ENCODE peak calls at places on chromosomes 1 and 21, in four cellular contexts. U is neural progenitor cell, K is HepG2, P is colonic mucosa. E is an unnamed sample.

GRCh38 chr1:209080170-209080781 is 503.2 kb upstream of the CAMK1G start:
- DNase-seq in P (no peak), U (no peak), K (no peak), E (no peak)

GRCh38 chr1:89843279-89844121 is 22.7 kb downstream of the LRRC8D start:
- DNase-seq in P (peak), K (no peak), U (peak), E (peak)

GRCh38 chr21:38798081-38798480 is 7.6 kb upstream of the ETS2 start:
- DNase-seq in K (no peak), P (no peak), U (no peak), E (no peak)

GRCh38 chr1:78095618-78096416 is 50.1 kb downstream of the GIPC2 start:
- DNase-seq in K (no peak), P (no peak), U (no peak), E (no peak)

GRCh38 chr1:94808682-94809081 is 11.5 kb upstream of the SLC44A3 start:
- DNase-seq in K (no peak), U (no peak), P (no peak), E (no peak)

GRCh38 chr1:241533375-241534115 is 1.4 kb downstream of the KMO start:
- DNase-seq in P (no peak), K (no peak), U (no peak), E (no peak)

GRCh38 chr1:203145321-203146041 is 18.0 kb downstream of the ADORA1 start:
- DNase-seq in U (no peak), P (no peak), K (no peak), E (no peak)

GRCh38 chr1:211133393-211133840 is 531 bp downstream of the KCNH1 start:
- DNase-seq in K (no peak), P (no peak), U (peak), E (peak)

GRCh38 chr1:103525114-103525606 is 339 bp upstream of the RNPC3 start:
- DNase-seq in U (peak), K (peak), P (no peak), E (peak)

GRCh38 chr1:223234164-223234501 is 91.1 kb upstream of the TLR5 start:
- DNase-seq in P (no peak), K (no peak), U (no peak), E (no peak)

GRCh38 chr1:81660286-81660685 is 140.4 kb upstream of the ADGRL2 start:
- DNase-seq in U (no peak), P (no peak), K (no peak), E (no peak)

GRCh38 chr1:48674641-48675040 is 102.0 kb downstream of the BEND5 start:
- DNase-seq in U (no peak), K (no peak), P (no peak), E (no peak)

GRCh38 chr1:17909634-17910033 is 154.5 kb downstream of the ACTL8 start:
- DNase-seq in K (no peak), U (peak), P (no peak), E (peak)

GRCh38 chr1:169925505-169926482 is 32.1 kb upstream of the SCYL3 start:
- DNase-seq in K (no peak), P (no peak), U (peak), E (no peak)

GRCh38 chr1:67696708-67697107 is 11.7 kb downstream of the GADD45A start:
- DNase-seq in K (no peak), P (no peak), U (no peak), E (no peak)

GRCh38 chr1:178143730-178144343 is 49.9 kb downstream of the RASAL2 start:
- DNase-seq in K (no peak), P (no peak), U (no peak), E (no peak)

GRCh38 chr1:22332795-22333499 is 118.7 kb upstream of the ZBTB40 start:
- DNase-seq in K (no peak), P (no peak), U (no peak), E (no peak)

GRCh38 chr1:246681822-246682221 is 42.4 kb upstream of the SCCPDH start:
- DNase-seq in K (no peak), P (no peak), U (no peak), E (no peak)

GRCh38 chr1:185499986-185500626 is 183.1 kb upstream of the IVNS1ABP start:
- DNase-seq in K (no peak), P (no peak), U (no peak), E (no peak)

GRCh38 chr1:150474869-150475268 is 12.3 kb upstream of the TARS2 start:
- DNase-seq in P (no peak), U (no peak), K (no peak), E (no peak)

GRCh38 chr1:224641030-224641429 is 24.9 kb downstream of the CNIH3 start:
- DNase-seq in U (peak), P (no peak), K (peak), E (peak)

GRCh38 chr1:182671779-182672486 is 12.5 kb downstream of the RGS8 start:
- DNase-seq in K (no peak), U (peak), P (no peak), E (peak)

GRCh38 chr1:231778009-231778719 is 151.6 kb downstream of the DISC1 start:
- DNase-seq in U (no peak), K (no peak), P (peak), E (no peak)

GRCh38 chr1:21160263-21160662 is 16.4 kb downstream of the EIF4G3 start:
- DNase-seq in K (no peak), P (no peak), U (no peak), E (no peak)

GRCh38 chr1:111480682-111481081 is 6.9 kb downstream of the C1orf162 start:
- DNase-seq in K (no peak), U (no peak), P (no peak), E (no peak)

GRCh38 chr1:212962509-212962908 is 12.2 kb downstream of the VASH2 start:
- DNase-seq in K (no peak), U (no peak), P (no peak), E (no peak)

GRCh38 chr21:42833859-42834729 is 45.2 kb downstream of the WDR4 start:
- DNase-seq in P (peak), U (no peak), K (no peak), E (peak)

GRCh38 chr21:27206368-27206982 is 239.6 kb upstream of the ADAMTS5 start:
- DNase-seq in K (no peak), P (no peak), U (peak), E (peak)

GRCh38 chr1:70963374-70963773 is 84.2 kb downstream of the PTGER3 start:
- DNase-seq in K (no peak), U (no peak), P (no peak), E (peak)

GRCh38 chr1:15620155-15620545 is 2.9 kb downstream of the DDI2 start:
- DNase-seq in P (no peak), K (no peak), U (no peak), E (no peak)

GRCh38 chr1:60527567-60527966 is 454.0 kb upstream of the C1orf87 start:
- DNase-seq in K (no peak), U (no peak), P (no peak), E (no peak)

GRCh38 chr1:83828456-83828855 is 170.5 kb downstream of the TTLL7 start:
- DNase-seq in U (no peak), P (no peak), K (no peak), E (no peak)

GRCh38 chr1:244074559-244075171 is 23.6 kb downstream of the ZBTB18 start:
- DNase-seq in P (peak), K (no peak), U (no peak), E (peak)

GRCh38 chr21:43318841-43319781 is 107.8 kb downstream of the SIK1 start:
- DNase-seq in P (no peak), K (no peak), U (no peak), E (no peak)

GRCh38 chr1:82492168-82492567 is 691.4 kb downstream of the ADGRL2 start:
- DNase-seq in U (no peak), P (no peak), K (no peak), E (no peak)

GRCh38 chr1:205907794-205908193 is 35.5 kb downstream of the SLC26A9 start:
- DNase-seq in K (no peak), P (no peak), U (peak), E (peak)

GRCh38 chr1:8078176-8078671 is 52.1 kb upstream of the ERRFI1 start:
- DNase-seq in U (no peak), K (peak), P (no peak), E (peak)

GRCh38 chr1:8075511-8076051 is 49.5 kb upstream of the ERRFI1 start:
- DNase-seq in U (no peak), K (no peak), P (no peak), E (no peak)

GRCh38 chr1:8077120-8077573 is 51.0 kb upstream of the ERRFI1 start:
- DNase-seq in K (peak), U (peak), P (peak), E (peak)

GRCh38 chr1:8076171-8076570 is 50.1 kb upstream of the ERRFI1 start:
- DNase-seq in P (no peak), U (no peak), K (no peak), E (no peak)

GRCh38 chr1:8077602-8078001 is 51.5 kb upstream of the ERRFI1 start:
- DNase-seq in P (peak), K (no peak), U (no peak), E (no peak)
- H3K4me3 ChIP-seq in P (no peak), K (peak), U (no peak), E (no peak)

DNA sequence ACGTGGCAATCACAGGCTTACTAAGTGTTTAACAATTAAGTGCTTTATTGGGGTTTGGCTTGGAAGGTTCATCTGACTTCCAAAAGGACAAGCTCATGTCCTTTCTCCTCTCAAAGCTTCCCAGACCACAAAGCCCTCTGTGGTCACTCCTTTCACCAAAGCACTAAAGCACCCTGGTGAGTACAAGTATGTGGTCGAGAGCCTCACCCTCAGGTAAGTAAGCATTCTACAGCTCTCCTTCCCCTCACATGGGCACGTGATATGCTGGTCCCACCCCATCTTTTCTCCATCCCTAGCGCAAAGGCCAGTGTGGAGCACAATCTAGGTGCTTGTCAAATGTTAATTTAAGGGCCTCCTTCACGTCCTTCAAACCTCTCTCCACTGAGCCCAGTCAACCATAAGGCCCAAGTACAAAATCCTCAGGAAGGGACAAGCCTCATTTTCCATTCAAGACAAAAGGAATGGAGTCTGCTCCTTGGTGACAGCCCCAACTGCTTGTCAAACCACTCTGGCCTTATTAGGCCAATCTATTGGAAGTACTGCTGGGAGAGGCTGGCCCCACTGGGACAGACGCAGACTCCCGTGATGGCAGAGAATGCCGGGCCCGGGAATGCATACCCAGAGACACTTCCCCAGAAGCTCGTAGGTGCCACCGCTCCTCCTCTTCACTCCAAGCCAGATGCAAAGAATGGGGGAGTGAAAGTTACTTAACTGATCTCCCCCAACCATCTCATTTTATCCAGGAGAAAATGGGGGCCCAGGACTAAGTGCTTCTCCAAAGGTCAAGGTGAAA is 7.8 kb downstream of the STMN1 start:
- DNase-seq in K (no peak), P (no peak), U (no peak), E (no peak)
- H3K9ac ChIP-seq in K (no peak), P (no peak), U (no peak), E (no peak)

GRCh38 chr1:24285231-24285630 is 33.9 kb upstream of the GRHL3 start:
- DNase-seq in K (no peak), P (no peak), U (no peak), E (no peak)

GRCh38 chr1:24283326-24284155 is 35.6 kb upstream of the GRHL3 start:
- DNase-seq in U (no peak), P (peak), K (no peak), E (no peak)

GRCh38 chr1:24288479-24288878 is 30.7 kb upstream of the GRHL3 start:
- DNase-seq in U (no peak), K (no peak), P (no peak), E (no peak)

GRCh38 chr1:24284156-24284471 is 35.0 kb upstream of the GRHL3 start:
- DNase-seq in P (no peak), U (no peak), K (no peak), E (no peak)

DNA sequence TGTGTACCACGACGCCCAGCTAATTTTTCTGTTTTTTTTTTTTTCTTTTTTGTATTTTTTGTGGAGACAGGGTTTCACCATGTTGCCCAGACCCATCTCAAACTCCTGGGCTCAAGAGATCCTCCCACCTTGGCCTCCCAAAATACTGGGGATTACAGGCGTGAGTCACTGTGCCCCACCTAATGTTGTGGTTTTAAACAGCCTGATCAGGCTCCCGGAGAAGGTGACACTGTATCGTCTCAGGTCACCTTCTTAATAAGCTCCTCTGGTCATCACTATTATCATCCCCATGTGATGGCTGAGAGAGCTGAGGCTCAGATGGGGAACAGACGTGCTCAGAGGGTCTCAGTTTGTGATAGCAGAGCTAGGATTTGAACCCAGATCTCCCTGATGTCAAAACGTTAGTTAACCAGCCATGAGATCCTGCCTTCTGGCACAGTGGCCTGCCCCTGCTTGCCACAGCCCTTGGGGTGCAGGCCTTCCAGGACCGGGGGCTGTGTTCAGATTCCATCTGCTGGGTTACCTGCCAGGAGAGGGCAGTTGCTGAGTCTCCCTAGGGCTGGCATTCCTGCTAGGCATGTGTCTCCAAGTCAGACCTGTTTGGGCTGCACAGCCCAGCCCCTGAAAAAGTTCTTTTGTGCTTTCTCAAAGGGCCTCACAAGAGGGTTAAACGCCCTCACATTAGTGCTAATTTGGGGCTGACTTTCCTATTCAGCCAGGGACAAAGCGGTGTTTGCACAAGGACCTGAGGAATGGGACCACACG is 32.7 kb upstream of the GRHL3 start:
- DNase-seq in K (no peak), P (no peak), U (peak), E (peak)
- TF ChIP-seq CTCF in K (no peak), P (no peak), U (peak), E (no peak)

GRCh38 chr1:214325401-214325800 is 44.4 kb downstream of the SMYD2 start:
- DNase-seq in U (no peak), K (no peak), P (no peak), E (peak)

GRCh38 chr1:214319930-214320329 is 39.0 kb downstream of the SMYD2 start:
- DNase-seq in U (no peak), K (no peak), P (no peak), E (no peak)

GRCh38 chr1:214318356-214318755 is 37.4 kb downstream of the SMYD2 start:
- DNase-seq in P (no peak), K (no peak), U (no peak), E (peak)

GRCh38 chr1:214318956-214319355 is 38.0 kb downstream of the SMYD2 start:
- DNase-seq in U (no peak), P (no peak), K (peak), E (no peak)

GRCh38 chr1:214321686-214322453 is 40.9 kb downstream of the SMYD2 start:
- DNase-seq in P (no peak), K (no peak), U (no peak), E (peak)
- H3K4me3 ChIP-seq in P (no peak), K (no peak), U (no peak), E (no peak)

GRCh38 chr1:12279728-12280469 is 50.1 kb downstream of the VPS13D start:
- DNase-seq in K (no peak), P (no peak), U (no peak), E (no peak)
- H3K9ac ChIP-seq in K (no peak), P (no peak), U (no peak), E (no peak)

DNA sequence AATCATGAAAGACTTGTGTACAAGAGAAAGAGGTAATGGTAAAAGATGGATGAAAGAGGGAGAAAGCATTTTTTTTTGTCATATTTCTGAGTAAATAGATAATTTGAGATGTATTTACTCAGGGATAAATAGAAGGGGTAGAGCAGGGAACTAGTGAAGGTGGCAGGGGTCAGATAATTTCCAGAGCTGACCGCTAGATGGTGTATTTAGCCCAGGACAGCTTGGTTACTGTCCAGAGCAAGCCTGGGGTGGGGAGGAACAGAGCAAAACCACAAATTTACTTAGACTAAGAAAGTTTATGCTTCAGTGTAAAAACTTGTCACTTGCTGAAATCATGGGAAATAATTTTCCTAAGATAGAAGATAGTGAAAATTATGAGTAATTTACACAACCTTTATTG is 91.5 kb downstream of the XCL2 start:
- DNase-seq in K (no peak), P (no peak), U (no peak), E (peak)
- TF ChIP-seq CTCF in K (no peak), P (no peak), U (peak), E (peak)

DNA sequence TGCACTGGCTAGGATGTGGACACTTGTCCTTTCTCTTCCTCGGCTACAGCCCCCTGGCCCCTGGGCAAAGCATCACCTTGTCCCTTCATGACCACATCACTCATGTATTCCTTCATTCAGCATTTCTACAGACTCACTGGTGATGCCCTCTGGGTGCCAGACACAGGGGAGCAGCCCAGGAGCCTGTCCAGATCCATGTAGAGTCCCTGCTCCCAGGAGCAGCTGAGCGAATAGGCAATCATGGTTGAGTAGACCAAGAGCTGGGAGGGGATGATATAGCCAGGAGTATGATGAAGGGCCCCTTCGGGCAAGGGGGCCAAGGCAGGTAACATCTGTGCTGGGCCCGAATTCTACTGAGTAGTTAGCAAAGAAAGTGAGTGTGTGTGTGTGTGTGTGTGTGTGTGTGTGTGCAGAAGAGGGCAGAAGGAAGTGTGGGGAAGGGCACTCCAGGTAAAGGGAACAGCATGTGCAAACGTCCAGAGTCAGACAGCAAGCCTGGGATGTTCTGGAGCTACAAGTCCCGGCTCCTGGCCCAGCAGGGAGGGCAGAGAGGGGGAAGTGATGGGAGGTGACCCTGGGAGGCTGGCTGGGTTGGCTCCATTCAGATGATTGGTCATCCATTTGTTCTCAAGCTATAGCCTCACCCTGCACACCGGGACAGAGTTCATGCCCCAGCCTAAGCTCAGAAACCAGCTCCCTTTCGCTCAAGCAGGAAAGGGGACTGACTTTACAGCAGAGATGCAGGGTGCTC is 21.0 kb upstream of the PIK3CD start:
- DNase-seq in P (no peak), U (no peak), K (no peak), E (no peak)
- H3K4me3 ChIP-seq in P (peak), U (no peak), K (peak), E (no peak)

GRCh38 chr1:225817611-225818061 is 7.7 kb downstream of the EPHX1 start:
- DNase-seq in P (peak), K (peak), U (no peak), E (peak)
- H3K9ac ChIP-seq in P (peak), K (no peak), U (no peak), E (no peak)

GRCh38 chr1:65022264-65022663 is 55.9 kb upstream of the JAK1 start:
- DNase-seq in P (no peak), K (no peak), U (no peak), E (no peak)

GRCh38 chr1:65025794-65026193 is 59.4 kb upstream of the JAK1 start:
- DNase-seq in K (no peak), P (no peak), U (no peak), E (no peak)

GRCh38 chr1:65026235-65026634 is 59.9 kb upstream of the JAK1 start:
- DNase-seq in U (peak), P (no peak), K (no peak), E (peak)

GRCh38 chr1:65021792-65022191 is 55.4 kb upstream of the JAK1 start:
- DNase-seq in U (no peak), K (no peak), P (no peak), E (no peak)

DNA sequence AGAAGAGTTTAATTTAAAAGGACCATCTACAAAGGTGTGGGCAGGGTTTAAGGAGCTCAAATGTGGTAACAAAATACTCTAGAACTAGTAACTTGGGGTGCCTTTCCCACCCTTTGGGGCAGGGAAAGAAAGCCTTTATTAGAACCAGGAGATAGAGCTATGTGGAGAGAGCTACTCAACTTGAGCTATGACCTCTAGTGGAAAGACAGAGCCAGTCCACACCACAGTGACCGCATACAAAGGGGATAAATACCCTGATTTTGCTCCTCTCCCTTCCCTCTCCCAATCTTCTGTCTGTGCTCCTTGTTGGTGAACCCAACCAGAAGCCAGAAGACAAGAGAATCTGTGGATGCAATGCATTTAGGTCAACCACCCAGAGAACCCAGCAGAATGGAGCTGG is 54.4 kb upstream of the JAK1 start:
- DNase-seq in U (peak), K (peak), P (no peak), E (no peak)
- TF ChIP-seq CTCF in U (peak), K (peak), P (no peak), E (peak)

E was measured in endodermal cell.